ENCODE peak calls at places on chromosomes 2 and 18, in eight cellular contexts. One of them, this sample, is unnamed.

GRCh38 chr2:109374548-109375130 is 239.1 kb downstream of the SEPTIN10 start:
- DNase-seq in body of pancreas: no peak
- DNase-seq in HCT116: no peak
- DNase-seq in transverse colon: no peak
- DNase-seq in IMR-90: no peak
- DNase-seq in K562: no peak
- DNase-seq in right lobe of liver: no peak
- DNase-seq in adrenal gland: no peak
- DNase-seq in this sample: peak; percentile 9

GRCh38 chr2:54557601-54558187 is 101.6 kb downstream of the SPTBN1 start:
- DNase-seq in body of pancreas: peak; percentile 65
- DNase-seq in HCT116: peak; percentile 81
- DNase-seq in transverse colon: peak; percentile 74
- DNase-seq in IMR-90: no peak
- DNase-seq in K562: peak; percentile 81
- DNase-seq in right lobe of liver: peak; percentile 81
- DNase-seq in adrenal gland: peak; percentile 67
- DNase-seq in this sample: peak; percentile 59

GRCh38 chr2:85156141-85156540 is 22.9 kb downstream of the TCF7L1 start:
- DNase-seq in body of pancreas: no peak
- DNase-seq in HCT116: no peak
- DNase-seq in transverse colon: no peak
- DNase-seq in IMR-90: peak; percentile 23
- DNase-seq in K562: no peak
- DNase-seq in right lobe of liver: no peak
- DNase-seq in adrenal gland: no peak
- DNase-seq in this sample: no peak

GRCh38 chr18:23503967-23504352 is 649 bp downstream of the RMC1 start:
- DNase-seq in body of pancreas: no peak
- DNase-seq in HCT116: no peak
- DNase-seq in transverse colon: no peak
- DNase-seq in IMR-90: no peak
- DNase-seq in K562: no peak
- DNase-seq in right lobe of liver: no peak
- DNase-seq in adrenal gland: no peak
- DNase-seq in this sample: no peak

GRCh38 chr2:173187911-173188788 is 112.5 kb downstream of the MAP3K20 start:
- DNase-seq in body of pancreas: no peak
- DNase-seq in HCT116: no peak
- DNase-seq in transverse colon: no peak
- DNase-seq in IMR-90: peak; percentile 82
- DNase-seq in K562: peak; percentile 41
- DNase-seq in right lobe of liver: no peak
- DNase-seq in adrenal gland: peak; percentile 37
- DNase-seq in this sample: peak; percentile 26

GRCh38 chr18:24792164-24792563 is 331.7 kb downstream of the HRH4 start:
- DNase-seq in body of pancreas: no peak
- DNase-seq in HCT116: no peak
- DNase-seq in transverse colon: no peak
- DNase-seq in IMR-90: peak; percentile 48
- DNase-seq in K562: no peak
- DNase-seq in right lobe of liver: no peak
- DNase-seq in adrenal gland: no peak
- DNase-seq in this sample: no peak

GRCh38 chr2:221070106-221070505 is 502.0 kb downstream of the EPHA4 start:
- DNase-seq in body of pancreas: no peak
- DNase-seq in HCT116: no peak
- DNase-seq in transverse colon: no peak
- DNase-seq in IMR-90: no peak
- DNase-seq in K562: no peak
- DNase-seq in right lobe of liver: no peak
- DNase-seq in adrenal gland: no peak
- DNase-seq in this sample: no peak

GRCh38 chr2:212282596-212283330 is 255.8 kb downstream of the ERBB4 start:
- DNase-seq in body of pancreas: no peak
- DNase-seq in HCT116: no peak
- DNase-seq in transverse colon: no peak
- DNase-seq in IMR-90: no peak
- DNase-seq in K562: no peak
- DNase-seq in right lobe of liver: no peak
- DNase-seq in adrenal gland: no peak
- DNase-seq in this sample: no peak

GRCh38 chr2:135798762-135799161 is 38.2 kb downstream of the LCT start:
- DNase-seq in body of pancreas: no peak
- DNase-seq in HCT116: no peak
- DNase-seq in transverse colon: no peak
- DNase-seq in IMR-90: no peak
- DNase-seq in K562: no peak
- DNase-seq in right lobe of liver: no peak
- DNase-seq in adrenal gland: no peak
- DNase-seq in this sample: no peak

GRCh38 chr2:101152195-101153076 is 1.3 kb upstream of the TBC1D8 start:
- DNase-seq in body of pancreas: peak; percentile 46
- DNase-seq in HCT116: peak; percentile 40
- DNase-seq in transverse colon: peak; percentile 66
- DNase-seq in IMR-90: peak; percentile 8
- DNase-seq in K562: peak; percentile 56
- DNase-seq in right lobe of liver: no peak
- DNase-seq in adrenal gland: peak; percentile 25
- DNase-seq in this sample: peak; percentile 61

GRCh38 chr18:76256897-76257500 is 238.0 kb downstream of the ZNF516 start:
- DNase-seq in body of pancreas: peak; percentile 24
- DNase-seq in HCT116: peak; percentile 35
- DNase-seq in transverse colon: no peak
- DNase-seq in IMR-90: peak; percentile 75
- DNase-seq in K562: peak; percentile 6
- DNase-seq in right lobe of liver: no peak
- DNase-seq in adrenal gland: no peak
- DNase-seq in this sample: no peak

GRCh38 chr2:40127890-40128548 is 323.9 kb downstream of the SLC8A1 start:
- DNase-seq in body of pancreas: no peak
- DNase-seq in HCT116: no peak
- DNase-seq in transverse colon: no peak
- DNase-seq in IMR-90: peak; percentile 97
- DNase-seq in K562: no peak
- DNase-seq in right lobe of liver: no peak
- DNase-seq in adrenal gland: no peak
- DNase-seq in this sample: no peak

GRCh38 chr2:189483571-189484415 is 42.5 kb downstream of the WDR75 start:
- DNase-seq in body of pancreas: no peak
- DNase-seq in HCT116: no peak
- DNase-seq in transverse colon: no peak
- DNase-seq in IMR-90: no peak
- DNase-seq in K562: no peak
- DNase-seq in right lobe of liver: no peak
- DNase-seq in adrenal gland: no peak
- DNase-seq in this sample: no peak

GRCh38 chr2:1498176-1498575 is 84.9 kb downstream of the TPO start:
- DNase-seq in body of pancreas: no peak
- DNase-seq in HCT116: no peak
- DNase-seq in transverse colon: no peak
- DNase-seq in IMR-90: no peak
- DNase-seq in K562: no peak
- DNase-seq in right lobe of liver: peak; percentile 12
- DNase-seq in adrenal gland: no peak
- DNase-seq in this sample: no peak

GRCh38 chr18:57659463-57660102 is 37.9 kb upstream of the NARS1 start:
- DNase-seq in body of pancreas: no peak
- DNase-seq in HCT116: no peak
- DNase-seq in transverse colon: no peak
- DNase-seq in IMR-90: peak; percentile 78
- DNase-seq in K562: peak; percentile 86
- DNase-seq in right lobe of liver: no peak
- DNase-seq in adrenal gland: no peak
- DNase-seq in this sample: no peak

GRCh38 chr2:96860065-96861029 is 2.5 kb upstream of the ANKRD39 start:
- DNase-seq in body of pancreas: no peak
- DNase-seq in HCT116: no peak
- DNase-seq in transverse colon: no peak
- DNase-seq in IMR-90: no peak
- DNase-seq in K562: no peak
- DNase-seq in right lobe of liver: no peak
- DNase-seq in adrenal gland: no peak
- DNase-seq in this sample: no peak

DNA sequence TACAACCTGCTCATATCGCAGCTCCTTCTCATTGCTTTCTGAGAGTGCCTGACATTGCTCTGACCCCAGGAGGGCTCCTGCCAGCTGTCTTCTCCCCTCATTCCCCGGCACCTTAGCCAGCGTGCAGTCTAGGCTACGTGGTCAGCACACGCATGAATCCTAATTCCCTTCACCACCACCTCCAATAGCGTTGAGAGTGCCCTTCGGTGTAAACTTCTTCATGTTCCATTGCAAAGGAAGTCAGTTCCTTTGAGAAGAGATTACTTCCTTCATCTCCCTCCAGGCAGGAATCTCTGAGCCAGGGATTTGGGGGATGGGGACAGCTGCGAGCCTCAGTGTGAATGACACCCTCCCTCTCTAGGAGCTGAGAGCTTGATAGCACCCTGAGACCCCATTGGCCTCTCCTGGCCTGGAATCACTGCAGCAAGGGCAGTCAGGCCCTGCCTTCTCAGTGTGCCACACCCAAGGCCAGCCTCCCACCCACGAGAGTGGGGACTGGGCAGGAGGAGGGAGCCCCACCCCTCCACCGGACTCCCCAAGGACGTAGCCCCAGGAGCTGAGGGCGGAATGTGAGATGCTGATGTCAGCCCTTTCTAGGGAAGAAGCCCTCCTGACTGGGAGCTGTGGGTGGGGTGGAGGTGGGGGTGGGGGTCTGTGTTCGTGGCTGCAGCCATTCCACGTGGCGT is 53.4 kb downstream of the SLC66A2 start:
- DNase-seq in body of pancreas: no peak
- DNase-seq in HCT116: no peak
- DNase-seq in transverse colon: peak; percentile 6
- DNase-seq in IMR-90: no peak
- DNase-seq in K562: no peak
- DNase-seq in right lobe of liver: no peak
- DNase-seq in adrenal gland: no peak
- DNase-seq in this sample: peak; percentile 33
- TF ChIP-seq POLR2A in body of pancreas: no peak
- TF ChIP-seq POLR2A in HCT116: no peak
- TF ChIP-seq POLR2A in transverse colon: no peak
- TF ChIP-seq POLR2A in IMR-90: no peak
- TF ChIP-seq POLR2A in K562: no peak
- TF ChIP-seq POLR2A in right lobe of liver: no peak
- TF ChIP-seq POLR2A in adrenal gland: no peak
- TF ChIP-seq POLR2A in this sample: no peak

GRCh38 chr2:62458206-62459035 is 47.6 kb downstream of the TMEM17 start:
- DNase-seq in body of pancreas: no peak
- DNase-seq in HCT116: no peak
- DNase-seq in transverse colon: no peak
- DNase-seq in IMR-90: no peak
- DNase-seq in K562: no peak
- DNase-seq in right lobe of liver: no peak
- DNase-seq in adrenal gland: no peak
- DNase-seq in this sample: no peak

GRCh38 chr2:62456721-62457539 is 49.1 kb downstream of the TMEM17 start:
- DNase-seq in body of pancreas: peak; percentile 77
- DNase-seq in HCT116: no peak
- DNase-seq in transverse colon: peak; percentile 70
- DNase-seq in IMR-90: peak; percentile 78
- DNase-seq in K562: peak; percentile 68
- DNase-seq in right lobe of liver: peak; percentile 85
- DNase-seq in adrenal gland: peak; percentile 64
- DNase-seq in this sample: peak; percentile 74

GRCh38 chr2:62455957-62456692 is 49.9 kb downstream of the TMEM17 start:
- DNase-seq in body of pancreas: no peak
- DNase-seq in HCT116: no peak
- DNase-seq in transverse colon: no peak
- DNase-seq in IMR-90: no peak
- DNase-seq in K562: no peak
- DNase-seq in right lobe of liver: no peak
- DNase-seq in adrenal gland: no peak
- DNase-seq in this sample: no peak

GRCh38 chr2:62459106-62459505 is 46.9 kb downstream of the TMEM17 start:
- DNase-seq in body of pancreas: no peak
- DNase-seq in HCT116: no peak
- DNase-seq in transverse colon: no peak
- DNase-seq in IMR-90: no peak
- DNase-seq in K562: no peak
- DNase-seq in right lobe of liver: no peak
- DNase-seq in adrenal gland: no peak
- DNase-seq in this sample: no peak

GRCh38 chr2:62457555-62457954 is 48.4 kb downstream of the TMEM17 start:
- DNase-seq in body of pancreas: peak; percentile 45
- DNase-seq in HCT116: no peak
- DNase-seq in transverse colon: no peak
- DNase-seq in IMR-90: no peak
- DNase-seq in K562: no peak
- DNase-seq in right lobe of liver: no peak
- DNase-seq in adrenal gland: no peak
- DNase-seq in this sample: peak; percentile 14
- H3K4me3 ChIP-seq in body of pancreas: peak overlapping the region; percentile 61
- H3K4me3 ChIP-seq in HCT116: peak overlapping the region; percentile 58
- H3K4me3 ChIP-seq in transverse colon: peak overlapping the region; percentile 47
- H3K4me3 ChIP-seq in IMR-90: peak overlapping the region; percentile 77
- H3K4me3 ChIP-seq in K562: peak overlapping the region; percentile 46
- H3K4me3 ChIP-seq in right lobe of liver: peak overlapping the region; percentile 69
- H3K4me3 ChIP-seq in adrenal gland: peak overlapping the region; percentile 58
- H3K4me3 ChIP-seq in this sample: peak overlapping the region; percentile 79

GRCh38 chr2:160473508-160474318 is 19.9 kb downstream of the RBMS1 start:
- DNase-seq in body of pancreas: no peak
- DNase-seq in HCT116: no peak
- DNase-seq in transverse colon: no peak
- DNase-seq in IMR-90: no peak
- DNase-seq in K562: no peak
- DNase-seq in right lobe of liver: no peak
- DNase-seq in adrenal gland: no peak
- DNase-seq in this sample: no peak

GRCh38 chr2:160474891-160475795 is 18.5 kb downstream of the RBMS1 start:
- DNase-seq in body of pancreas: no peak
- DNase-seq in HCT116: no peak
- DNase-seq in transverse colon: no peak
- DNase-seq in IMR-90: peak; percentile 49
- DNase-seq in K562: no peak
- DNase-seq in right lobe of liver: no peak
- DNase-seq in adrenal gland: no peak
- DNase-seq in this sample: peak; percentile 17

GRCh38 chr2:160471950-160472349 is 21.7 kb downstream of the RBMS1 start:
- DNase-seq in body of pancreas: no peak
- DNase-seq in HCT116: no peak
- DNase-seq in transverse colon: no peak
- DNase-seq in IMR-90: no peak
- DNase-seq in K562: no peak
- DNase-seq in right lobe of liver: no peak
- DNase-seq in adrenal gland: no peak
- DNase-seq in this sample: no peak

GRCh38 chr2:160472839-160473251 is 20.8 kb downstream of the RBMS1 start:
- DNase-seq in body of pancreas: no peak
- DNase-seq in HCT116: no peak
- DNase-seq in transverse colon: no peak
- DNase-seq in IMR-90: peak; percentile 94
- DNase-seq in K562: no peak
- DNase-seq in right lobe of liver: no peak
- DNase-seq in adrenal gland: no peak
- DNase-seq in this sample: no peak

GRCh38 chr2:160474319-160474645 is 19.3 kb downstream of the RBMS1 start:
- DNase-seq in body of pancreas: no peak
- DNase-seq in HCT116: no peak
- DNase-seq in transverse colon: no peak
- DNase-seq in IMR-90: no peak
- DNase-seq in K562: no peak
- DNase-seq in right lobe of liver: no peak
- DNase-seq in adrenal gland: no peak
- DNase-seq in this sample: no peak
- TF ChIP-seq POLR2A in body of pancreas: no peak
- TF ChIP-seq POLR2A in HCT116: no peak
- TF ChIP-seq POLR2A in transverse colon: no peak
- TF ChIP-seq POLR2A in IMR-90: no peak
- TF ChIP-seq POLR2A in K562: no peak
- TF ChIP-seq POLR2A in right lobe of liver: no peak
- TF ChIP-seq POLR2A in adrenal gland: no peak
- TF ChIP-seq POLR2A in this sample: no peak

GRCh38 chr2:144512421-144513272 is 7.3 kb downstream of the ZEB2 start:
- DNase-seq in body of pancreas: no peak
- DNase-seq in HCT116: no peak
- DNase-seq in transverse colon: no peak
- DNase-seq in IMR-90: no peak
- DNase-seq in K562: peak; percentile 34
- DNase-seq in right lobe of liver: no peak
- DNase-seq in adrenal gland: no peak
- DNase-seq in this sample: no peak
- H3K4me3 ChIP-seq in body of pancreas: no peak overlapping the region
- H3K4me3 ChIP-seq in HCT116: no peak overlapping the region
- H3K4me3 ChIP-seq in transverse colon: no peak overlapping the region
- H3K4me3 ChIP-seq in IMR-90: no peak overlapping the region
- H3K4me3 ChIP-seq in K562: peak overlapping the region; percentile 1
- H3K4me3 ChIP-seq in right lobe of liver: peak overlapping the region; percentile 57
- H3K4me3 ChIP-seq in adrenal gland: no peak overlapping the region
- H3K4me3 ChIP-seq in this sample: peak overlapping the region; percentile 81